ENCODE peak calls at places on chromosomes 16 and 17, in nine cellular contexts. F is stimulated activated naive CD8-positive, alpha-beta T cell treated with anti-CD3 and anti-CD28 coated beads, Interleukin-15, Interleukin-2, amounts not matched to agents 100 U/mL and 50 U/mL, for 24 hours; S is NCI-H1694; H is stimulated activated CD4-positive, alpha-beta T cell treated with anti-CD3 and anti-CD28 coated beads, Interleukin-2, amount 100 ng/mL, for 4 hours; B is cardiac fibroblast; L is NB4; M is neural progenitor cell; U is globus pallidus; T is M059J. K is an unnamed sample.

GRCh38 chr16:82776466-82777146 is 149.8 kb downstream of the CDH13 start:
- DNase-seq in U (peak; percentile 45), H (no peak), T (no peak), B (no peak), M (no peak), F (no peak), L (no peak), S (no peak), K (no peak)

GRCh38 chr16:1413684-1414531 is 596 bp downstream of the UNKL start:
- DNase-seq in L (peak; percentile 80), U (no peak), M (peak; percentile 80), F (peak; percentile 83), S (no peak), T (peak; percentile 23), B (peak; percentile 66), H (peak; percentile 44), K (no peak)

GRCh38 chr16:85206472-85207356 is 94.4 kb upstream of the CIBAR2 start:
- DNase-seq in B (peak; percentile 73), H (no peak), T (peak; percentile 45), L (no peak), M (peak; percentile 61), U (peak; percentile 70), F (no peak), S (no peak), K (no peak)

GRCh38 chr16:21663889-21664647 is at the start of gene OTOA:
- DNase-seq in B (no peak), U (no peak), M (peak; percentile 46), F (peak; percentile 39), L (no peak), S (no peak), H (no peak), T (no peak), K (no peak)

GRCh38 chr17:4548721-4549531 is 6.3 kb downstream of the MYBBP1A start:
- DNase-seq in M (no peak), B (no peak), T (peak; percentile 17), S (no peak), L (no peak), U (no peak), F (peak; percentile 3), H (no peak), K (no peak)

GRCh38 chr17:15348030-15348429 is 6.6 kb upstream of the TEKT3 start:
- DNase-seq in H (no peak), T (peak; percentile 77), B (peak; percentile 21), L (no peak), M (no peak), U (no peak), F (no peak), S (no peak), K (no peak)

GRCh38 chr17:73228748-73229236 is 32.9 kb downstream of the CPSF4L start:
- DNase-seq in M (no peak), T (peak; percentile 81), L (peak; percentile 72), U (peak; percentile 56), S (no peak), B (peak; percentile 86), H (peak; percentile 6), F (peak; percentile 25), K (peak; percentile 55)

GRCh38 chr17:75047398-75048098 is 523 bp downstream of the KCTD2 start:
- DNase-seq in M (peak; percentile 63), U (peak; percentile 24), F (peak; percentile 49), B (peak; percentile 16), H (peak; percentile 21), L (peak; percentile 43), S (no peak), T (peak; percentile 8), K (no peak)

GRCh38 chr17:9360610-9361571 is 214.7 kb downstream of the STX8 start:
- DNase-seq in T (no peak), F (no peak), S (no peak), L (no peak), B (peak; percentile 91), U (no peak), H (no peak), M (no peak), K (peak; percentile 53)

GRCh38 chr16:31453255-31454204 is 5.8 kb upstream of the ARMC5 start:
- DNase-seq in S (no peak), F (peak; percentile 2), B (peak; percentile 67), U (no peak), T (peak; percentile 82), L (peak; percentile 40), M (peak; percentile 48), H (no peak), K (no peak)

GRCh38 chr17:2011421-2012371 is 13.4 kb downstream of the RTN4RL1 start:
- DNase-seq in M (peak; percentile 55), H (no peak), T (peak; percentile 92), U (no peak), L (peak; percentile 60), B (peak; percentile 65), S (no peak), F (no peak), K (no peak)

GRCh38 chr17:48639136-48639535 is 13.0 kb upstream of the HOXB9 start:
- DNase-seq in M (no peak), S (no peak), L (no peak), B (no peak), H (no peak), F (no peak), U (no peak), T (no peak), K (no peak)

GRCh38 chr17:82021728-82022309 is 859 bp downstream of the CENPX start:
- DNase-seq in L (no peak), U (no peak), S (no peak), F (peak; percentile 33), B (no peak), H (no peak), T (peak; percentile 25), M (no peak), K (no peak)

GRCh38 chr17:975321-975982 is 4.1 kb downstream of the NXN start:
- DNase-seq in F (no peak), L (no peak), M (no peak), T (no peak), S (no peak), U (peak; percentile 47), H (no peak), B (no peak), K (no peak)

GRCh38 chr17:27333410-27333980 is 39.6 kb downstream of the WSB1 start:
- DNase-seq in L (no peak), F (peak; percentile 48), U (no peak), M (no peak), H (no peak), B (no peak), S (no peak), T (no peak), K (no peak)

GRCh38 chr16:86664518-86665318 is 86.4 kb downstream of the FOXL1 start:
- DNase-seq in M (no peak), B (peak; percentile 89), T (peak; percentile 99), F (peak; percentile 65), S (no peak), U (no peak), L (peak; percentile 95), H (peak; percentile 26), K (peak; percentile 85)

GRCh38 chr16:89269805-89270665 is 52.5 kb downstream of the ZNF778 start:
- DNase-seq in F (no peak), S (no peak), M (no peak), L (peak; percentile 46), U (no peak), B (no peak), T (no peak), H (no peak), K (no peak)

GRCh38 chr17:42125565-42125964 is 3.0 kb downstream of the HSPB9 start:
- DNase-seq in U (no peak), T (no peak), H (no peak), F (no peak), L (no peak), M (no peak), B (no peak), S (no peak), K (no peak)

GRCh38 chr17:65055708-65056638 is 567 bp downstream of the GNA13 start:
- DNase-seq in T (peak; percentile 67), H (peak; percentile 27), L (peak; percentile 64), B (no peak), M (peak; percentile 43), F (peak; percentile 66), U (peak; percentile 79), S (no peak), K (no peak)

GRCh38 chr16:87678618-87679017 is 76.3 kb downstream of the JPH3 start:
- DNase-seq in S (no peak), T (no peak), U (no peak), L (no peak), H (no peak), M (no peak), B (peak; percentile 5), F (no peak), K (no peak)

GRCh38 chr16:67028555-67029248 is at the start of gene CBFB:
- DNase-seq in L (peak; percentile 97), T (peak; percentile 90), F (peak; percentile 93), M (peak; percentile 93), S (peak; percentile 58), B (peak; percentile 95), U (peak; percentile 91), H (peak; percentile 91), K (peak; percentile 61)

GRCh38 chr17:80018917-80019651 is 16.6 kb downstream of the TBC1D16 start:
- DNase-seq in M (no peak), F (no peak), T (no peak), H (no peak), U (no peak), L (no peak), B (no peak), S (no peak), K (no peak)

GRCh38 chr16:50485232-50485631 is 63.0 kb upstream of the NKD1 start:
- DNase-seq in L (no peak), M (no peak), B (no peak), S (no peak), T (no peak), U (no peak), F (no peak), H (no peak), K (no peak)

GRCh38 chr16:75250089-75250808 is 1.2 kb downstream of the BCAR1 start:
- DNase-seq in F (no peak), H (no peak), B (no peak), U (no peak), M (no peak), S (no peak), L (no peak), T (peak; percentile 44), K (no peak)

GRCh38 chr17:43546317-43547188 is at the start of gene ETV4:
- DNase-seq in F (peak; percentile 96), H (peak; percentile 81), T (peak; percentile 93), S (peak; percentile 91), L (peak; percentile 97), U (peak; percentile 87), B (peak; percentile 92), M (peak; percentile 96), K (peak; percentile 55)

GRCh38 chr17:65171753-65172152 is 34.6 kb downstream of the RGS9 start:
- DNase-seq in U (no peak), F (no peak), L (no peak), M (no peak), H (no peak), B (no peak), T (no peak), S (no peak), K (no peak)

GRCh38 chr17:10739341-10739905 is 9.6 kb upstream of the TMEM220 start:
- DNase-seq in F (no peak), B (no peak), M (no peak), S (no peak), H (no peak), U (no peak), L (no peak), T (no peak), K (no peak)

GRCh38 chr17:11999715-12000114 is 2.4 kb upstream of the ZNF18 start:
- DNase-seq in T (no peak), U (no peak), S (no peak), H (no peak), F (no peak), M (no peak), L (peak; percentile 14), B (peak; percentile 39), K (no peak)

K was measured in AG09309.